ENCODE peak calls at places on chromosomes 16 and 17, in five cellular contexts. O is mesendoderm; W is stimulated activated CD8-positive, alpha-beta memory T cell treated with anti-CD3 and anti-CD28 coated beads, Interleukin-15, amount 100 ng/mL, for 4 hours; Q is naive B cell; S is AG09319. E is an unnamed sample.

GRCh38 chr17:17994271-17994670 is 21.6 kb downstream of the DRC3 start:
- DNase-seq in O (peak), W (no peak), Q (no peak), S (no peak), E (no peak)

GRCh38 chr17:11023639-11024479 is 186.0 kb upstream of the PIRT start:
- DNase-seq in O (no peak), W (no peak), Q (no peak), S (no peak), E (no peak)

GRCh38 chr17:12489307-12489706 is 176.4 kb upstream of the MYOCD start:
- DNase-seq in O (no peak), W (no peak), Q (no peak), S (no peak), E (no peak)

GRCh38 chr16:30896890-30897730 is 696 bp downstream of the CTF1 start:
- DNase-seq in O (peak), W (peak), Q (peak), S (peak), E (peak)

GRCh38 chr17:16477255-16477654 is 14.7 kb downstream of the LRRC75A start:
- DNase-seq in O (peak), W (no peak), Q (no peak), S (peak), E (no peak)

GRCh38 chr16:64545769-64546168 is 576.1 kb downstream of the CDH11 start:
- DNase-seq in O (no peak), W (no peak), Q (no peak), S (no peak), E (no peak)

GRCh38 chr16:81574168-81574567 is 129.6 kb downstream of the CMIP start:
- DNase-seq in O (no peak), W (no peak), Q (no peak), S (no peak), E (no peak)

GRCh38 chr17:59616253-59616920 is 3.3 kb upstream of the CLTC start:
- DNase-seq in O (peak), W (no peak), Q (no peak), S (no peak), E (no peak)

GRCh38 chr16:48831081-48831722 is 221.2 kb upstream of the N4BP1 start:
- DNase-seq in O (peak), W (no peak), Q (no peak), S (no peak), E (no peak)

GRCh38 chr17:18157354-18157985 is 26.2 kb upstream of the ALKBH5 start:
- DNase-seq in O (no peak), W (no peak), Q (no peak), S (no peak), E (no peak)

GRCh38 chr17:40735016-40735415 is 20.1 kb downstream of the KRT25 start:
- DNase-seq in O (no peak), W (no peak), Q (no peak), S (no peak), E (no peak)

GRCh38 chr16:46949216-46949892 is 24.1 kb downstream of the DNAJA2 start:
- DNase-seq in O (no peak), W (no peak), Q (no peak), S (no peak), E (no peak)

GRCh38 chr16:51151951-51152663 is 1.0 kb upstream of the SALL1 start:
- DNase-seq in O (peak), W (no peak), Q (no peak), S (peak), E (no peak)

GRCh38 chr17:47621293-47622178 is 28.2 kb upstream of the KPNB1 start:
- DNase-seq in O (peak), W (no peak), Q (no peak), S (peak), E (no peak)

GRCh38 chr17:75619506-75620431 is 13.5 kb upstream of the SMIM5 start:
- DNase-seq in O (peak), W (no peak), Q (no peak), S (no peak), E (peak)

GRCh38 chr17:50279181-50279526 is 4.9 kb downstream of the TMEM92 start:
- DNase-seq in O (no peak), W (no peak), Q (no peak), S (no peak), E (no peak)

GRCh38 chr17:72219824-72220473 is 99.1 kb downstream of the SOX9 start:
- DNase-seq in O (no peak), W (no peak), Q (no peak), S (no peak), E (no peak)

GRCh38 chr17:69154267-69154666 is 12.6 kb upstream of the ABCA6 start:
- DNase-seq in O (no peak), W (no peak), Q (no peak), S (no peak), E (no peak)

GRCh38 chr17:17351356-17351891 is 48.3 kb downstream of the NT5M start:
- DNase-seq in O (no peak), W (no peak), Q (no peak), S (no peak), E (no peak)

GRCh38 chr17:68707032-68707431 is 105.9 kb upstream of the FAM20A start:
- DNase-seq in O (no peak), W (no peak), Q (no peak), S (no peak), E (no peak)

GRCh38 chr17:34075076-34075475 is 180.0 kb upstream of the CCL2 start:
- DNase-seq in O (no peak), W (no peak), Q (no peak), S (no peak), E (no peak)

GRCh38 chr17:17933775-17934174 is 38.4 kb downstream of the TOM1L2 start:
- DNase-seq in O (no peak), W (no peak), Q (no peak), S (no peak), E (no peak)

GRCh38 chr17:50177476-50177875 is 11.7 kb downstream of the SGCA start:
- DNase-seq in O (no peak), W (no peak), Q (no peak), S (no peak), E (peak)

GRCh38 chr16:54342966-54343365 is 56.4 kb upstream of the IRX3 start:
- DNase-seq in O (no peak), W (no peak), Q (no peak), S (no peak), E (no peak)

GRCh38 chr17:27938864-27939263 is 45.7 kb upstream of the LYRM9 start:
- DNase-seq in O (no peak), W (no peak), Q (no peak), S (no peak), E (no peak)